ENCODE peak calls at places on chromosomes 16 and 17, in seven cellular contexts. A is activated CD4-positive, alpha-beta T cell treated with anti-CD3 and anti-CD28 coated beads for 1 hour; O is germinal center; S is activated T-helper 9 cell treated with anti-CD3 and anti-CD28 coated beads, Interleukin-2, amount 50 U/mL, for 16 hours; R is A549; E is substantia nigra; C is WTC11. F is an unnamed sample.

GRCh38 chr16:84616515-84616914 is 1.4 kb downstream of the COTL1 start:
- DNase-seq in R (peak), E (no peak), A (no peak), O (peak), C (no peak), S (no peak), F (no peak)

GRCh38 chr17:73520369-73520761 is 123.9 kb downstream of the SDK2 start:
- DNase-seq in R (no peak), O (no peak), C (no peak), A (no peak), S (no peak), E (no peak), F (no peak)

GRCh38 chr17:64216385-64217248 is 46.4 kb downstream of the TEX2 start:
- DNase-seq in C (peak), S (no peak), R (no peak), E (no peak), A (no peak), O (peak), F (peak)

GRCh38 chr16:17467923-17468540 is 2.7 kb downstream of the XYLT1 start:
- DNase-seq in A (peak), E (peak), O (no peak), R (peak), S (no peak), C (peak), F (peak)

GRCh38 chr16:17439580-17439979 is 31.2 kb downstream of the XYLT1 start:
- DNase-seq in A (no peak), R (no peak), O (peak), C (no peak), S (no peak), E (no peak), F (no peak)

GRCh38 chr16:970766-971581 is at the start of gene LMF1:
- DNase-seq in S (peak), O (peak), R (peak), C (peak), E (peak), A (peak), F (peak)

GRCh38 chr16:67833035-67833417 is 9.1 kb upstream of the THAP11 start:
- DNase-seq in O (no peak), S (no peak), E (no peak), A (no peak), C (no peak), R (no peak), F (no peak)

GRCh38 chr17:82385559-82386255 is 14.1 kb downstream of the UTS2R start:
- DNase-seq in A (no peak), C (no peak), R (no peak), O (no peak), S (no peak), E (no peak), F (no peak)

GRCh38 chr16:67447508-67448076 is 16.7 kb downstream of the HSD11B2 start:
- DNase-seq in A (peak), R (peak), E (no peak), O (peak), S (peak), C (peak), F (no peak)

GRCh38 chr16:82043680-82044584 is 8.9 kb downstream of the HSD17B2 start:
- DNase-seq in O (no peak), A (no peak), R (no peak), E (no peak), S (no peak), C (no peak), F (no peak)

GRCh38 chr17:81328925-81329278 is 33.8 kb upstream of the SLC38A10 start:
- DNase-seq in S (no peak), E (no peak), R (peak), C (no peak), A (no peak), O (no peak), F (peak)

GRCh38 chr16:87834015-87834667 is 35.2 kb downstream of the SLC7A5 start:
- DNase-seq in A (no peak), R (peak), E (no peak), C (no peak), S (no peak), O (no peak), F (no peak)

GRCh38 chr17:81959362-81960129 is 1.4 kb downstream of the NOTUM start:
- DNase-seq in S (peak), R (peak), A (peak), E (peak), O (peak), C (peak), F (peak)

GRCh38 chr16:72997141-72997542 is 50.8 kb downstream of the ZFHX3 start:
- DNase-seq in E (no peak), R (no peak), A (no peak), S (no peak), C (no peak), O (no peak), F (no peak)

GRCh38 chr16:73878616-73879015 is 418.0 kb upstream of the PSMD7 start:
- DNase-seq in S (no peak), R (peak), O (no peak), C (no peak), A (no peak), E (no peak), F (peak)

GRCh38 chr17:64095144-64095882 is 34.6 kb downstream of the ERN1 start:
- DNase-seq in C (no peak), E (no peak), A (no peak), S (no peak), R (no peak), O (no peak), F (no peak)

GRCh38 chr17:4208228-4208627 is 55.6 kb downstream of the ANKFY1 start:
- DNase-seq in O (no peak), C (no peak), E (no peak), R (no peak), S (no peak), A (no peak), F (peak)

GRCh38 chr16:89185062-89185751 is 13.7 kb downstream of the CDH15 start:
- DNase-seq in A (no peak), S (no peak), O (no peak), C (no peak), E (no peak), R (no peak), F (no peak)

GRCh38 chr16:77869997-77870813 is 81.8 kb downstream of the VAT1L start:
- DNase-seq in E (no peak), C (no peak), O (no peak), A (no peak), S (no peak), R (no peak), F (peak)

GRCh38 chr16:65201446-65202010 is 79.7 kb upstream of the CDH11 start:
- DNase-seq in R (no peak), S (no peak), O (no peak), A (no peak), E (no peak), C (no peak), F (no peak)

GRCh38 chr16:80591071-80591935 is 50.5 kb downstream of the DYNLRB2 start:
- DNase-seq in O (no peak), E (no peak), S (no peak), C (no peak), A (no peak), R (no peak), F (no peak)

GRCh38 chr17:77666881-77667395 is 291.6 kb upstream of the TNRC6C start:
- DNase-seq in C (no peak), R (no peak), E (no peak), A (peak), S (peak), O (peak), F (no peak)

GRCh38 chr17:40373324-40373723 is 8.8 kb upstream of the GJD3 start:
- DNase-seq in A (no peak), C (no peak), R (no peak), E (no peak), O (no peak), S (no peak), F (no peak)

GRCh38 chr17:45226620-45227019 is 4.9 kb downstream of the FMNL1 start:
- DNase-seq in R (no peak), E (no peak), S (no peak), C (no peak), A (no peak), O (no peak), F (no peak)

GRCh38 chr17:77247048-77247541 is 106.3 kb downstream of the SEC14L1 start:
- DNase-seq in R (peak), S (peak), C (peak), A (peak), O (peak), E (peak), F (peak)

GRCh38 chr16:48948911-48949310 is 332.7 kb downstream of the CBLN1 start:
- DNase-seq in A (no peak), S (no peak), R (no peak), E (no peak), O (no peak), C (no peak), F (no peak)

GRCh38 chr16:4140652-4141051 is 24.4 kb upstream of the ADCY9 start:
- DNase-seq in S (no peak), E (no peak), C (no peak), A (no peak), O (no peak), R (no peak), F (no peak)

GRCh38 chr17:68514809-68515208 is 2.6 kb downstream of the PRKAR1A start:
- DNase-seq in E (no peak), C (no peak), S (no peak), R (peak), O (no peak), A (no peak), F (peak)

GRCh38 chr17:75557075-75557851 is 30.3 kb upstream of the MYO15B start:
- DNase-seq in O (no peak), A (no peak), E (peak), R (peak), C (no peak), S (no peak), F (peak)

GRCh38 chr16:48613061-48613957 is 3.3 kb upstream of the N4BP1 start:
- DNase-seq in C (no peak), R (peak), O (no peak), S (peak), E (no peak), A (peak), F (peak)

GRCh38 chr16:77636615-77637014 is 85.7 kb upstream of the NUDT7 start:
- DNase-seq in E (no peak), C (no peak), R (no peak), O (no peak), S (no peak), A (no peak), F (no peak)

GRCh38 chr16:81493755-81494433 is 49.3 kb downstream of the CMIP start:
- DNase-seq in R (peak), A (peak), S (peak), C (no peak), E (no peak), O (no peak), F (peak)

GRCh38 chr17:60744355-60744958 is 66.8 kb downstream of the BCAS3 start:
- DNase-seq in A (no peak), S (no peak), O (no peak), E (no peak), C (no peak), R (no peak), F (no peak)

GRCh38 chr16:49596119-49596518 is 222.5 kb downstream of the C16orf78 start:
- DNase-seq in O (no peak), S (no peak), E (no peak), C (no peak), A (no peak), R (no peak), F (no peak)

GRCh38 chr17:79559111-79559887 is 51.6 kb downstream of the RBFOX3 start:
- DNase-seq in A (no peak), S (no peak), E (no peak), R (no peak), O (no peak), C (no peak), F (no peak)

GRCh38 chr16:14958970-14959369 is 15.9 kb upstream of the PDXDC1 start:
- DNase-seq in R (no peak), S (no peak), A (no peak), O (no peak), C (no peak), E (no peak), F (no peak)

GRCh38 chr17:40331743-40332641 is 23.0 kb downstream of the RARA start:
- DNase-seq in S (no peak), O (no peak), R (peak), A (no peak), C (no peak), E (peak), F (no peak)

GRCh38 chr16:84648595-84649510 is 542 bp downstream of the KLHL36 start:
- DNase-seq in C (peak), O (peak), A (peak), S (peak), R (no peak), E (no peak), F (no peak)

GRCh38 chr16:7074715-7075114 is 257.9 kb upstream of the RBFOX1 start:
- DNase-seq in O (no peak), A (no peak), R (no peak), C (no peak), S (no peak), E (no peak), F (no peak)

F was measured in mesendoderm.